ENCODE peak calls at places on chromosomes 5 and 9, in seven cellular contexts. One of them, this sample, is unnamed.

GRCh38 chr5:32331217-32331926 is 18.6 kb upstream of the MTMR12 start:
- DNase-seq in left ventricle myocardium inferior: no peak
- DNase-seq in PC-3: peak; percentile 24
- DNase-seq in uterus: no peak
- DNase-seq in upper lobe of left lung: no peak
- DNase-seq in fibroblast of lung: no peak
- DNase-seq in heart left ventricle: no peak
- DNase-seq in this sample: no peak

GRCh38 chr5:26791433-26791832 is 247.0 kb downstream of the CDH9 start:
- DNase-seq in upper lobe of left lung: no peak
- DNase-seq in left ventricle myocardium inferior: no peak
- DNase-seq in fibroblast of lung: no peak
- DNase-seq in uterus: no peak
- DNase-seq in PC-3: no peak
- DNase-seq in heart left ventricle: no peak
- DNase-seq in this sample: no peak

GRCh38 chr5:141211-141610 is 49.2 kb downstream of the PLEKHG4B start:
- DNase-seq in fibroblast of lung: no peak
- DNase-seq in heart left ventricle: no peak
- DNase-seq in left ventricle myocardium inferior: no peak
- DNase-seq in PC-3: no peak
- DNase-seq in upper lobe of left lung: no peak
- DNase-seq in uterus: no peak
- DNase-seq in this sample: no peak

GRCh38 chr9:130682490-130683121 is 11.0 kb upstream of the EXOSC2 start:
- DNase-seq in uterus: peak; percentile 68
- DNase-seq in fibroblast of lung: peak; percentile 75
- DNase-seq in upper lobe of left lung: peak; percentile 87
- DNase-seq in left ventricle myocardium inferior: peak; percentile 79
- DNase-seq in heart left ventricle: peak; percentile 81
- DNase-seq in PC-3: peak; percentile 85
- DNase-seq in this sample: peak; percentile 38

GRCh38 chr5:50440651-50441478 is at the start of gene EMB:
- DNase-seq in heart left ventricle: peak; percentile 67
- DNase-seq in PC-3: peak; percentile 38
- DNase-seq in upper lobe of left lung: peak; percentile 90
- DNase-seq in fibroblast of lung: peak; percentile 1
- DNase-seq in uterus: peak; percentile 16
- DNase-seq in left ventricle myocardium inferior: peak; percentile 68
- DNase-seq in this sample: no peak

GRCh38 chr5:95471447-95471846 is 80.3 kb downstream of the FAM81B start:
- DNase-seq in PC-3: peak; percentile 7
- DNase-seq in left ventricle myocardium inferior: no peak
- DNase-seq in heart left ventricle: no peak
- DNase-seq in fibroblast of lung: no peak
- DNase-seq in upper lobe of left lung: no peak
- DNase-seq in uterus: no peak
- DNase-seq in this sample: no peak

GRCh38 chr5:53490747-53491146 is 10.3 kb downstream of the FST start:
- DNase-seq in heart left ventricle: no peak
- DNase-seq in uterus: no peak
- DNase-seq in left ventricle myocardium inferior: no peak
- DNase-seq in upper lobe of left lung: no peak
- DNase-seq in PC-3: no peak
- DNase-seq in fibroblast of lung: peak; percentile 62
- DNase-seq in this sample: no peak

GRCh38 chr5:132008163-132008473 is 3.3 kb downstream of the ACSL6 start:
- DNase-seq in heart left ventricle: no peak
- DNase-seq in uterus: no peak
- DNase-seq in fibroblast of lung: no peak
- DNase-seq in left ventricle myocardium inferior: no peak
- DNase-seq in upper lobe of left lung: no peak
- DNase-seq in PC-3: no peak
- DNase-seq in this sample: no peak

GRCh38 chr9:70080481-70081119 is 37.0 kb downstream of the MAMDC2 start:
- DNase-seq in fibroblast of lung: peak; percentile 76
- DNase-seq in uterus: peak; percentile 65
- DNase-seq in upper lobe of left lung: no peak
- DNase-seq in left ventricle myocardium inferior: no peak
- DNase-seq in PC-3: peak; percentile 57
- DNase-seq in heart left ventricle: peak; percentile 40
- DNase-seq in this sample: no peak

GRCh38 chr5:124399426-124399961 is 346.9 kb downstream of the ZNF608 start:
- DNase-seq in PC-3: no peak
- DNase-seq in left ventricle myocardium inferior: no peak
- DNase-seq in upper lobe of left lung: no peak
- DNase-seq in uterus: no peak
- DNase-seq in fibroblast of lung: no peak
- DNase-seq in heart left ventricle: no peak
- DNase-seq in this sample: no peak

GRCh38 chr5:124401247-124402143 is 344.9 kb downstream of the ZNF608 start:
- DNase-seq in upper lobe of left lung: no peak
- DNase-seq in uterus: no peak
- DNase-seq in heart left ventricle: no peak
- DNase-seq in PC-3: no peak
- DNase-seq in left ventricle myocardium inferior: no peak
- DNase-seq in fibroblast of lung: no peak
- DNase-seq in this sample: no peak

GRCh38 chr5:124404796-124405195 is 341.6 kb downstream of the ZNF608 start:
- DNase-seq in heart left ventricle: no peak
- DNase-seq in upper lobe of left lung: no peak
- DNase-seq in fibroblast of lung: no peak
- DNase-seq in uterus: no peak
- DNase-seq in left ventricle myocardium inferior: no peak
- DNase-seq in PC-3: no peak
- DNase-seq in this sample: no peak

GRCh38 chr5:124403281-124403680 is 343.2 kb downstream of the ZNF608 start:
- DNase-seq in heart left ventricle: no peak
- DNase-seq in fibroblast of lung: no peak
- DNase-seq in uterus: no peak
- DNase-seq in left ventricle myocardium inferior: no peak
- DNase-seq in PC-3: no peak
- DNase-seq in upper lobe of left lung: no peak
- DNase-seq in this sample: no peak

DNA sequence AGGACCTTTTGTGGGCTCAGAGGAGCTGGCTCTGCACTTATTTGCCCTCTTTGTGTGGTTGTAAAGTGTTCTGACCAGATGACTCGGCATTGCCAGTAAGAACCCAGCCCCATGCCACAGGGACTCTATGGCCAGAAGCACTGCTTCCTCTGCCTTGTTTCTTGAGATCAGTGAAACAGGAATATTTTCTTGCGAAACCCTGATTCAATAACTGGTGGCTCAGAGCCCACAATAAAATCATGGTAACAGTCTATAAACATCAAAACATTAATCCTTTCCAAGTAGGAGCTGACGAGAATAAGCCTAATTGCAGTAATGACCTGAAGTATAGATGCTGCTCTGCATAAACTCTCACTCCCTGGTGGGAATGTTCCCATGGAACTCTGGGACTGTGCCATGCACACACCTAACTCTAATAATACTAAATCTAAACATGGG is 344.3 kb downstream of the ZNF608 start:
- DNase-seq in left ventricle myocardium inferior: no peak
- DNase-seq in heart left ventricle: peak; percentile 45
- DNase-seq in PC-3: peak; percentile 37
- DNase-seq in fibroblast of lung: peak; percentile 84
- DNase-seq in upper lobe of left lung: no peak
- DNase-seq in uterus: no peak
- DNase-seq in this sample: peak; percentile 20
- H3K27ac ChIP-seq in left ventricle myocardium inferior: peak overlapping the region; percentile 51
- H3K27ac ChIP-seq in heart left ventricle: no peak overlapping the region
- H3K27ac ChIP-seq in PC-3: peak overlapping the region; percentile 43
- H3K27ac ChIP-seq in fibroblast of lung: no peak overlapping the region
- H3K27ac ChIP-seq in upper lobe of left lung: peak overlapping the region; percentile 60
- H3K27ac ChIP-seq in uterus: no peak overlapping the region
- H3K27ac ChIP-seq in this sample: no peak overlapping the region

GRCh38 chr9:92641092-92641809 is 28.7 kb downstream of the IPPK start:
- DNase-seq in heart left ventricle: no peak
- DNase-seq in PC-3: no peak
- DNase-seq in uterus: no peak
- DNase-seq in upper lobe of left lung: no peak
- DNase-seq in left ventricle myocardium inferior: no peak
- DNase-seq in fibroblast of lung: no peak
- DNase-seq in this sample: no peak
- H3K27ac ChIP-seq in heart left ventricle: no peak overlapping the region
- H3K27ac ChIP-seq in PC-3: no peak overlapping the region
- H3K27ac ChIP-seq in uterus: peak overlapping the region; percentile 51
- H3K27ac ChIP-seq in upper lobe of left lung: no peak overlapping the region
- H3K27ac ChIP-seq in left ventricle myocardium inferior: no peak overlapping the region
- H3K27ac ChIP-seq in fibroblast of lung: no peak overlapping the region
- H3K27ac ChIP-seq in this sample: no peak overlapping the region

GRCh38 chr5:71924980-71925379 is 182.3 kb upstream of the MAP1B start:
- DNase-seq in fibroblast of lung: peak; percentile 50
- DNase-seq in left ventricle myocardium inferior: no peak
- DNase-seq in upper lobe of left lung: no peak
- DNase-seq in PC-3: peak; percentile 61
- DNase-seq in heart left ventricle: no peak
- DNase-seq in uterus: no peak
- DNase-seq in this sample: no peak

GRCh38 chr5:71925608-71926091 is 181.6 kb upstream of the MAP1B start:
- DNase-seq in uterus: no peak
- DNase-seq in PC-3: no peak
- DNase-seq in upper lobe of left lung: no peak
- DNase-seq in heart left ventricle: peak; percentile 64
- DNase-seq in fibroblast of lung: no peak
- DNase-seq in left ventricle myocardium inferior: peak; percentile 23
- DNase-seq in this sample: no peak

GRCh38 chr5:71924325-71924724 is 182.9 kb upstream of the MAP1B start:
- DNase-seq in uterus: no peak
- DNase-seq in left ventricle myocardium inferior: no peak
- DNase-seq in upper lobe of left lung: no peak
- DNase-seq in fibroblast of lung: no peak
- DNase-seq in heart left ventricle: no peak
- DNase-seq in PC-3: no peak
- DNase-seq in this sample: no peak

GRCh38 chr5:71923755-71924154 is 183.5 kb upstream of the MAP1B start:
- DNase-seq in upper lobe of left lung: no peak
- DNase-seq in PC-3: no peak
- DNase-seq in fibroblast of lung: no peak
- DNase-seq in uterus: no peak
- DNase-seq in heart left ventricle: no peak
- DNase-seq in left ventricle myocardium inferior: no peak
- DNase-seq in this sample: no peak

GRCh38 chr5:71922584-71923106 is 184.6 kb upstream of the MAP1B start:
- DNase-seq in heart left ventricle: no peak
- DNase-seq in upper lobe of left lung: no peak
- DNase-seq in fibroblast of lung: no peak
- DNase-seq in PC-3: peak; percentile 79
- DNase-seq in uterus: no peak
- DNase-seq in left ventricle myocardium inferior: no peak
- DNase-seq in this sample: no peak
- H3K27ac ChIP-seq in heart left ventricle: no peak overlapping the region
- H3K27ac ChIP-seq in upper lobe of left lung: no peak overlapping the region
- H3K27ac ChIP-seq in fibroblast of lung: no peak overlapping the region
- H3K27ac ChIP-seq in PC-3: peak overlapping the region; percentile 67
- H3K27ac ChIP-seq in uterus: no peak overlapping the region
- H3K27ac ChIP-seq in left ventricle myocardium inferior: peak overlapping the region; percentile 66
- H3K27ac ChIP-seq in this sample: no peak overlapping the region

DNA sequence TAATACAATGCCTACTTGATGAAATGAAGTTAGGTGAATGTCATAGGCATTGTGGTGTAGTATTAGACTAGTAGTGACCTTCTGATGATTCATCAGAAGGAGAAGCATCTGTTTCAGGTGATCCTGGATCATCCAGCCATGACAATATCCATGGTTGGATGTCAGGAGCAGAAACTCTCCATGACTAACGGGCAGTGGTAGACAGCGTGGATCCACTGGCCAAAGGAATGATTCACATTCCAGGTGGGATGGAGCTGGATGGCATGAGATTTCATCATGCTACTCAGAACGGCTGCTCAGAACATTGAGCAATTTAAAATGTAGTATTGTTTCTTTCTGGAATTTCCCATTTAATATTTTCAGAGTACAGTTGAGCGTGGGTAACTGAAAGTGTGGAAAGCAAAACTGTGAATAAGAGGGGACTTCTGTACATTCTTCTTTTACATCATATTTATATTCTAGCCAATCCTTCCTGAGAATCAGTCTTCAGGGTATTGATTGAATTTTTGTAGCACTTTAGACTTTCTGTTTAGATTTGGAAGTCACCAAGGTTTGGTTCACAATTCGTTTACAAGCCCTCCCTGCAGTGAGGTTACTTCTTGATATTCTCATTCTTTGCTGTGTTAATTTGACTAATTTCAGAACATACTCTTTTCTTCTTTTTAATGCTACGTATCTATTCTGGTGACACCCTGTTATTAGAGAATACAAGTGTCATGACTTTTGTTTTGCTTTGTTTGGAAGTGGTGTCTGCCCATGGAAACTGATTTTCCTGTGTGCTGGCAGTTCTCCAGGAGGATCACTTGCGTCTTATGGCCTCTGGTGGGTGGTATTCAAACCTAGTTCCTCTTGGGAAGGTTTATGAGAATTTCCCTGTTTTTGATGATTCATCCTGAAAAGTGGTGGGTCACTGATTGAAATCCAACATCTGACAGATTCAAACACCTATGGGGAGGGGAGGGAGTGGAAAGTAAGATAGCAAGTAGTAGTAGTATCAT is 12.2 kb upstream of the CLINT1 start:
- DNase-seq in PC-3: peak; percentile 75
- DNase-seq in left ventricle myocardium inferior: no peak
- DNase-seq in upper lobe of left lung: no peak
- DNase-seq in heart left ventricle: no peak
- DNase-seq in fibroblast of lung: peak; percentile 51
- DNase-seq in uterus: no peak
- DNase-seq in this sample: no peak
- H3K27ac ChIP-seq in PC-3: peak overlapping the region; percentile 21
- H3K27ac ChIP-seq in left ventricle myocardium inferior: no peak overlapping the region
- H3K27ac ChIP-seq in upper lobe of left lung: no peak overlapping the region
- H3K27ac ChIP-seq in heart left ventricle: no peak overlapping the region
- H3K27ac ChIP-seq in fibroblast of lung: no peak overlapping the region
- H3K27ac ChIP-seq in uterus: no peak overlapping the region
- H3K27ac ChIP-seq in this sample: no peak overlapping the region